ENCODE peak calls at places on chromosome 2, in six cellular contexts. A, L, M, D, F and T are unnamed samples.

GRCh38 chr2:157789933-157790511 is 86.1 kb downstream of the ACVR1 start:
- DNase-seq in A (no peak), L (no peak), M (no peak), D (peak; percentile 47), F (no peak), T (peak; percentile 17)

GRCh38 chr2:195475336-195475735 is 181.7 kb upstream of the SLC39A10 start:
- DNase-seq in A (no peak), L (no peak), M (no peak), D (no peak), F (no peak), T (no peak)

GRCh38 chr2:168184896-168185513 is 62.4 kb downstream of the STK39 start:
- DNase-seq in A (no peak), L (no peak), M (no peak), D (no peak), F (no peak), T (no peak)

GRCh38 chr2:234952270-234953115 is 676 bp downstream of the SH3BP4 start:
- DNase-seq in A (no peak), L (no peak), M (peak; percentile 66), D (peak; percentile 39), F (no peak), T (no peak)

GRCh38 chr2:201559067-201559710 is 84.1 kb downstream of the TMEM237 start:
- DNase-seq in A (no peak), L (no peak), M (no peak), D (no peak), F (no peak), T (no peak)

GRCh38 chr2:192007819-192008218 is 160.9 kb upstream of the CAVIN2 start:
- DNase-seq in A (no peak), L (peak; percentile 65), M (no peak), D (peak; percentile 65), F (no peak), T (no peak)

GRCh38 chr2:157822993-157823392 is 53.1 kb downstream of the ACVR1 start:
- DNase-seq in A (no peak), L (peak; percentile 83), M (no peak), D (peak; percentile 64), F (no peak), T (no peak)

GRCh38 chr2:239819974-239820555 is 205.1 kb downstream of the NDUFA10 start:
- DNase-seq in A (peak; percentile 17), L (no peak), M (no peak), D (no peak), F (no peak), T (no peak)

GRCh38 chr2:212032536-212033219 is 505.9 kb downstream of the ERBB4 start:
- DNase-seq in A (no peak), L (peak; percentile 68), M (no peak), D (peak; percentile 78), F (no peak), T (no peak)

GRCh38 chr2:236938126-236938525 is 147.6 kb upstream of the COPS8 start:
- DNase-seq in A (no peak), L (no peak), M (no peak), D (no peak), F (no peak), T (no peak)

GRCh38 chr2:169838743-169839489 is 11.7 kb downstream of the UBR3 start:
- DNase-seq in A (no peak), L (no peak), M (no peak), D (no peak), F (no peak), T (no peak)

GRCh38 chr2:75290600-75291140 is 91.3 kb upstream of the TACR1 start:
- DNase-seq in A (no peak), L (peak; percentile 45), M (peak; percentile 36), D (peak; percentile 40), F (no peak), T (no peak)

GRCh38 chr2:215601990-215602721 is 166.3 kb upstream of the FN1 start:
- DNase-seq in A (no peak), L (peak; percentile 88), M (no peak), D (no peak), F (no peak), T (no peak)

GRCh38 chr2:217990791-217991465 is 11.9 kb downstream of the TNS1 start:
- DNase-seq in A (no peak), L (no peak), M (no peak), D (no peak), F (no peak), T (no peak)

GRCh38 chr2:75500633-75501032 is 60.1 kb downstream of the EVA1A start:
- DNase-seq in A (no peak), L (peak; percentile 54), M (no peak), D (no peak), F (no peak), T (no peak)

GRCh38 chr2:48137829-48138228 is 231.5 kb upstream of the FBXO11 start:
- DNase-seq in A (no peak), L (no peak), M (no peak), D (no peak), F (no peak), T (no peak)

GRCh38 chr2:118970396-118971135 is 28.6 kb downstream of the MARCO start:
- DNase-seq in A (no peak), L (no peak), M (no peak), D (no peak), F (no peak), T (no peak)

GRCh38 chr2:8412082-8412481 is 269.8 kb upstream of the ID2 start:
- DNase-seq in A (no peak), L (no peak), M (no peak), D (peak; percentile 42), F (no peak), T (no peak)
- H3K4me2 ChIP-seq in A (no peak overlapping the region), L (no peak overlapping the region), M (no peak overlapping the region), D (no peak overlapping the region), F (no peak overlapping the region), T (no peak overlapping the region)

GRCh38 chr2:23524261-23524706 is 139.3 kb downstream of the KLHL29 start:
- DNase-seq in A (no peak), L (peak; percentile 62), M (no peak), D (peak; percentile 20), F (no peak), T (no peak)

GRCh38 chr2:23521060-23521459 is 136.1 kb downstream of the KLHL29 start:
- DNase-seq in A (no peak), L (no peak), M (no peak), D (no peak), F (no peak), T (no peak)

GRCh38 chr2:23525137-23525765 is 140.3 kb downstream of the KLHL29 start:
- DNase-seq in A (no peak), L (no peak), M (no peak), D (no peak), F (no peak), T (no peak)

GRCh38 chr2:23523651-23524260 is 138.8 kb downstream of the KLHL29 start:
- DNase-seq in A (no peak), L (peak; percentile 33), M (no peak), D (peak; percentile 17), F (no peak), T (no peak)

GRCh38 chr2:23522726-23523410 is 137.9 kb downstream of the KLHL29 start:
- DNase-seq in A (no peak), L (no peak), M (no peak), D (no peak), F (no peak), T (no peak)
- H2BK120ac ChIP-seq in A (no peak overlapping the region), L (no peak overlapping the region), M (no peak overlapping the region), D (no peak overlapping the region), F (no peak overlapping the region), T (no peak overlapping the region)

DNA sequence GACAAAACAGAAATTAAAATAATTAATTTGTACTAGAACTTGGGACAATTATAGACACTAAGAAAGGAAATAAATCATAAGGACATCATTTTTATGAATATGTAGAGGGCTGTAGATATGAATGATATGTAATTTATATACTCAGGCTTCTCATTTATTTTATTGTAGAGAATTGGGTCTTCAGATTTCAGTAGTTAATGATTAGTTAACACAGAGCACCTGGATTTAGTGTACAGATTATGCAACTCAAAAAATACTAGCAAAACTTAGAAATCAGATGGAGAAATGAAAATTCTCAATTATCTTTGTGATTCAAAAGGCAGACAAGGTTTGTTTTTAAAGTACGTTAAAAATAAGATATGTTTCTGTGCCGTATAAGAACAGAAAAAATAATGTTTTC is 1311.7 kb upstream of the SLC39A10 start:
- DNase-seq in A (no peak), L (no peak), M (no peak), D (no peak), F (no peak), T (no peak)
- H3K14ac ChIP-seq in A (no peak overlapping the region), L (no peak overlapping the region), M (no peak overlapping the region), D (no peak overlapping the region), F (no peak overlapping the region), T (no peak overlapping the region)

GRCh38 chr2:33785201-33786106 is 186.4 kb upstream of the FAM98A start:
- DNase-seq in A (no peak), L (peak; percentile 10), M (no peak), D (no peak), F (no peak), T (no peak)
- H3K4me2 ChIP-seq in A (no peak overlapping the region), L (no peak overlapping the region), M (no peak overlapping the region), D (no peak overlapping the region), F (no peak overlapping the region), T (no peak overlapping the region)

GRCh38 chr2:197870137-197870536 is 65.7 kb downstream of the PLCL1 start:
- DNase-seq in A (no peak), L (no peak), M (no peak), D (no peak), F (no peak), T (no peak)
- H2BK120ac ChIP-seq in A (no peak overlapping the region), L (no peak overlapping the region), M (no peak overlapping the region), D (no peak overlapping the region), F (no peak overlapping the region), T (no peak overlapping the region)

DNA sequence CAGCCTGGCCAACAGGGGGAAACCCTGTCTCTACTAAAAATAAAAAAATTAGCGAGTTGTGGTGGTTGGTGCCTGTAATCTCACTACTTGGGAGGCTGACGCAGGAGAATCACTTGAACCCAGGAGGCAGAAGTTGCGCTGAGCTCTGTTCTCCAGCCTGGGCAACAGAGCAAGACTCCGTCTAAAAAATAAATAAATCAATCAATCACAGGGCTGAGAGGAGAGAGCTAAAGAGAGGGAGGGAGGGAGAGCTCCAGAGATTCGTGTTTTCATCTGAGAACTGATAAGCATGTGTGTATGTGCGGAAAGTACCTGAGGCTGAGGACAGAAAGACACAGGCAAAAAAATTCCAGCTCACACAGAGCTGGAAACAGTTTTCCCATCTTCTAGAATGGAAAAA is 37.2 kb upstream of the DYNC2LI1 start:
- DNase-seq in A (no peak), L (no peak), M (no peak), D (no peak), F (no peak), T (no peak)
- H3K14ac ChIP-seq in A (no peak overlapping the region), L (no peak overlapping the region), M (no peak overlapping the region), D (no peak overlapping the region), F (no peak overlapping the region), T (no peak overlapping the region)

GRCh38 chr2:9071584-9072124 is 68.2 kb upstream of the MBOAT2 start:
- DNase-seq in A (no peak), L (no peak), M (no peak), D (no peak), F (no peak), T (no peak)
- H3K4me2 ChIP-seq in A (no peak overlapping the region), L (no peak overlapping the region), M (no peak overlapping the region), D (no peak overlapping the region), F (no peak overlapping the region), T (no peak overlapping the region)